ENCODE peak calls at places on chromosomes 4 and X, in seven cellular contexts. W is A549, Z is progenitor cell of endocrine pancreas, V is OCI-LY7, R is foreskin fibroblast, T is lower leg skin, J is uterus. C is an unnamed sample.

GRCh38 chrX:149630681-149631292 is 805 bp downstream of the TMEM185A start:
- DNase-seq in W (peak; percentile 49), Z (no peak), V (no peak), R (peak; percentile 33), T (no peak), J (no peak), C (peak; percentile 12)

GRCh38 chr4:92969650-92970370 is 666.0 kb downstream of the GRID2 start:
- DNase-seq in W (peak; percentile 81), Z (no peak), V (no peak), R (peak; percentile 73), T (no peak), J (no peak), C (no peak)

GRCh38 chrX:153469811-153470410 is 465 bp downstream of the HAUS7 start:
- DNase-seq in W (no peak), Z (no peak), V (peak; percentile 49), R (no peak), T (no peak), J (no peak), C (peak; percentile 36)

GRCh38 chrX:129108936-129109335 is 414.4 kb downstream of the SMARCA1 start:
- DNase-seq in W (no peak), Z (no peak), V (no peak), R (no peak), T (no peak), J (no peak), C (no peak)

GRCh38 chr4:1370321-1371124 is 23.5 kb downstream of the UVSSA start:
- DNase-seq in W (no peak), Z (no peak), V (no peak), R (no peak), T (peak; percentile 78), J (no peak), C (no peak)

GRCh38 chr4:7112656-7113055 is 44.8 kb upstream of the GRPEL1 start:
- DNase-seq in W (no peak), Z (no peak), V (no peak), R (no peak), T (no peak), J (no peak), C (no peak)

GRCh38 chr4:183155450-183156184 is 56.6 kb downstream of the WWC2 start:
- DNase-seq in W (no peak), Z (no peak), V (no peak), R (no peak), T (no peak), J (no peak), C (no peak)

GRCh38 chr4:98260047-98260578 is 1.1 kb upstream of the RAP1GDS1 start:
- DNase-seq in W (no peak), Z (peak; percentile 56), V (peak; percentile 24), R (no peak), T (peak; percentile 88), J (peak; percentile 54), C (peak; percentile 45)

GRCh38 chr4:72522440-72522839 is 46.6 kb downstream of the ADAMTS3 start:
- DNase-seq in W (no peak), Z (no peak), V (no peak), R (no peak), T (no peak), J (no peak), C (no peak)

GRCh38 chr4:169080970-169081369 is 70.9 kb upstream of the CBR4 start:
- DNase-seq in W (no peak), Z (no peak), V (peak; percentile 1), R (no peak), T (no peak), J (peak; percentile 28), C (no peak)

GRCh38 chr4:152369903-152370296 is 166.0 kb downstream of the FBXW7 start:
- DNase-seq in W (no peak), Z (no peak), V (no peak), R (no peak), T (no peak), J (no peak), C (no peak)

GRCh38 chrX:84933956-84934556 is 69.6 kb upstream of the APOOL start:
- DNase-seq in W (no peak), Z (no peak), V (no peak), R (no peak), T (no peak), J (no peak), C (no peak)

GRCh38 chrX:145552643-145553042 is 265.0 kb upstream of the SLITRK2 start:
- DNase-seq in W (no peak), Z (no peak), V (no peak), R (no peak), T (no peak), J (no peak), C (no peak)

GRCh38 chrX:115940888-115941332 is 229.6 kb upstream of the AGTR2 start:
- DNase-seq in W (peak; percentile 4), Z (peak; percentile 25), V (peak; percentile 50), R (no peak), T (no peak), J (peak; percentile 65), C (no peak)

GRCh38 chr4:25792200-25792791 is 70.5 kb downstream of the SEL1L3 start:
- DNase-seq in W (peak; percentile 53), Z (no peak), V (peak; percentile 40), R (no peak), T (peak; percentile 48), J (no peak), C (peak; percentile 71)
- TF ChIP-seq CTCF in W (peak; percentile 54), Z (peak; percentile 44), V (peak; percentile 81), R (peak; percentile 45), T (no peak), J (no peak), C (peak; percentile 59)

GRCh38 chrX:40646489-40647306 is 663 bp downstream of the CXorf38 start:
- DNase-seq in W (peak; percentile 10), Z (no peak), V (peak; percentile 33), R (no peak), T (peak; percentile 87), J (peak; percentile 47), C (peak; percentile 34)
- TF ChIP-seq CTCF in W (no peak), Z (no peak), V (no peak), R (no peak), T (no peak), J (no peak), C (no peak)

DNA sequence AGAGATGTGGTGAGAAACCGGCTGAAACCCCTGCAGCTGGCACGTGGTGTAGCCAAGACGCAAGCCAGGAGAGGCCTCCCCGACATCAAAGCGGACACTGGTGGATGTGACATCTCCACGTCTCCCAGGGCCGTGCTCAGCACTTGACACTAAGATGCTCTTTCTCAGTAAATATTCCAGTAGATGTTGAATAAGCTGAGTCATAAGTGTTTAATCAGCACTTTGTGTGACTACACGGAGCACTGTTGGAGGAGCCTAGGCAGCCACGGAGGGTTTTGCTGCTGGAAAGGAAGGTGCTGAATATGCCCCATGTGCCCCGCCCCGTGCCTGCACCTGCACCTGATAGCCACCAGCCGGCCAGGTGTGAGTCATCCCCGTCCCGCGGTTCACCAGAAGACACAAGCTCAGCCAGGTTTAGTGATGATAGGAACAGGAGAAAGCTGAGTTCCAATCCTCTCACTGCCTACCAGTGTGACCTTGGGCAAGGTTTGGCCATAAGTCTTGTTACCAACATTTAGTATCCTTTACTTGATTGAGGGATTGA is 29.0 kb upstream of the C4orf50 start:
- DNase-seq in W (no peak), Z (no peak), V (no peak), R (no peak), T (no peak), J (no peak), C (peak; percentile 23)
- TF ChIP-seq CTCF in W (no peak), Z (no peak), V (no peak), R (no peak), T (no peak), J (no peak), C (no peak)

DNA sequence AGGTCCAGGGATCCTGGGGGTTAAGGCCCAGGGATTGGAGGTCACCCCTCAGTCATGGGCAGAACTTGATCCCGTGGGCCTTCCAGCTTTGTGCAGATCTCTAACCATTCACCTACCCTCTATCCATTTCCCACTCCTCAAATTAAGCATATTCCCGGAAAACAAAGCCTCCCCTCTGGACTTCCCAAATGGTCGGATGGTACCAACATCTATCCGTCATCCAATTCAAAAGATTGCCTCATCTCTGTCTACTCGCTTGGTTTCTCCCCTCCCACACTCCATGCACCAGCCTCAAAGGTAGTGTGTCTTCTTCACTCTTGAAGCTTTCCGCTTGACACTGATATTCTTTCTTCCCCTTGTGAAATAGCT is 473 bp upstream of the BCLAF3 start:
- DNase-seq in W (no peak), Z (no peak), V (peak; percentile 8), R (peak; percentile 0), T (no peak), J (no peak), C (no peak)
- TF ChIP-seq CTCF in W (no peak), Z (no peak), V (peak; percentile 12), R (no peak), T (no peak), J (no peak), C (no peak)

GRCh38 chr4:8842614-8843013 is 29.0 kb downstream of the HMX1 start:
- DNase-seq in W (no peak), Z (no peak), V (no peak), R (no peak), T (no peak), J (peak; percentile 0), C (no peak)

GRCh38 chr4:8840006-8840793 is 31.4 kb downstream of the HMX1 start:
- DNase-seq in W (no peak), Z (no peak), V (no peak), R (no peak), T (peak; percentile 70), J (peak; percentile 2), C (no peak)

GRCh38 chr4:8838911-8839431 is 32.7 kb downstream of the HMX1 start:
- DNase-seq in W (no peak), Z (no peak), V (no peak), R (no peak), T (peak; percentile 68), J (peak; percentile 4), C (no peak)

GRCh38 chr4:8841678-8842268 is 29.9 kb downstream of the HMX1 start:
- DNase-seq in W (no peak), Z (no peak), V (no peak), R (no peak), T (no peak), J (peak; percentile 1), C (no peak)

DNA sequence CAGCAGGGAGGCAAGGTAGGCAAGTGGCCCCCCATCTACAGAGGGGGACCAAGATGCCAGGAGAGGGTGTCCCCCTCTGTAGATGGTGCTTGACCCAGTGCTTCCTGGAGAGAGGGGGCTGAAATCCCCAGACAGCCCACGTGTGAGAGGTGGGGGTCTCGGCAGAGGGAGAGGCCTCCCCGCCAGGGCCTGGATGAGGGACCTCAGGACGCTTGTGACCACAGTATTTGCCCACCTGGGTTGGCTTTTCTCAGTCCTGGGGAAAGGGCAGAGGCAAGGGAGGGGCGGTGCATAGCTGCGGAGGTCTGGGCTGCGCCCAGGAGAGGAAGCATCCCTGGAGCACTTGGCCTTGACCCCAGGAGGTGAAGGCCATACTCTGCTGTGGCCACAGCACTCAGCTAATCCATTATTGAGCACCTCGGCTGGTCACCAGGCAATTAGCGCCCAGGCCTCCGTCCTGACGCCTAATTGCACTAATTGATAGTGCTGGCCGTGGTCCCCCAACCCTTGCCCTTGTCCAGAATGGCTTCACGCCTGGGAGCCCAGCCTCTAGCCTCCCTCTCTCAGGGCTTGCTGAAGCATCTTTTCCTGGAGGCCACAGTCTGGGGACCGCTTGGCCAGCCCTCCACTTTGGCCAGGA is 30.7 kb downstream of the HMX1 start:
- DNase-seq in W (no peak), Z (no peak), V (no peak), R (no peak), T (peak; percentile 57), J (peak; percentile 1), C (no peak)
- TF ChIP-seq CTCF in W (no peak), Z (no peak), V (no peak), R (no peak), T (no peak), J (no peak), C (no peak)

C was measured in Calu3.